ENCODE peak calls at places on chromosomes 12 and 14, in four cellular contexts. One of them, this sample, is unnamed.

GRCh38 chr14:100531591-100532121 is 55.6 kb downstream of the BEGAIN start:
- DNase-seq in foreskin keratinocyte: no peak
- DNase-seq in cardiac muscle cell: no peak
- DNase-seq in BE2C: peak
- DNase-seq in this sample: no peak

GRCh38 chr12:113285679-113286645 is 48.9 kb downstream of the SLC8B1 start:
- DNase-seq in foreskin keratinocyte: no peak
- DNase-seq in cardiac muscle cell: no peak
- DNase-seq in BE2C: no peak
- DNase-seq in this sample: no peak

GRCh38 chr14:61381589-61381988 is 60.2 kb downstream of the PRKCH start:
- DNase-seq in foreskin keratinocyte: peak
- DNase-seq in cardiac muscle cell: no peak
- DNase-seq in BE2C: no peak
- DNase-seq in this sample: no peak

GRCh38 chr14:96806836-96807235 is 9.7 kb downstream of the VRK1 start:
- DNase-seq in foreskin keratinocyte: no peak
- DNase-seq in cardiac muscle cell: peak
- DNase-seq in BE2C: no peak
- DNase-seq in this sample: no peak

GRCh38 chr14:100472094-100472455 is 115.1 kb downstream of the BEGAIN start:
- DNase-seq in foreskin keratinocyte: no peak
- DNase-seq in cardiac muscle cell: no peak
- DNase-seq in BE2C: no peak
- DNase-seq in this sample: no peak

GRCh38 chr12:108338915-108339657 is at the start of gene CMKLR1:
- DNase-seq in foreskin keratinocyte: no peak
- DNase-seq in cardiac muscle cell: peak
- DNase-seq in BE2C: no peak
- DNase-seq in this sample: no peak

GRCh38 chr12:72723732-72724131 is 451.6 kb downstream of the TRHDE start:
- DNase-seq in foreskin keratinocyte: no peak
- DNase-seq in cardiac muscle cell: no peak
- DNase-seq in BE2C: no peak
- DNase-seq in this sample: no peak

GRCh38 chr14:61471297-61471980 is 150.1 kb downstream of the PRKCH start:
- DNase-seq in foreskin keratinocyte: no peak
- DNase-seq in cardiac muscle cell: peak
- DNase-seq in BE2C: peak
- DNase-seq in this sample: no peak

GRCh38 chr14:23639891-23640523 is 3.8 kb downstream of the DHRS2 start:
- DNase-seq in foreskin keratinocyte: no peak
- DNase-seq in cardiac muscle cell: no peak
- DNase-seq in BE2C: no peak
- DNase-seq in this sample: no peak

GRCh38 chr12:112978163-112979081 is at the start of gene OAS2:
- DNase-seq in foreskin keratinocyte: peak
- DNase-seq in cardiac muscle cell: peak
- DNase-seq in BE2C: no peak
- DNase-seq in this sample: no peak

GRCh38 chr14:92225731-92226130 is 97.2 kb upstream of the SLC24A4 start:
- DNase-seq in foreskin keratinocyte: no peak
- DNase-seq in cardiac muscle cell: peak
- DNase-seq in BE2C: no peak
- DNase-seq in this sample: no peak

GRCh38 chr12:50166776-50167025 is 468 bp downstream of the CERS5 start:
- DNase-seq in foreskin keratinocyte: no peak
- DNase-seq in cardiac muscle cell: no peak
- DNase-seq in BE2C: peak
- DNase-seq in this sample: no peak

GRCh38 chr14:95533822-95534221 is 1.0 kb upstream of the GLRX5 start:
- DNase-seq in foreskin keratinocyte: no peak
- DNase-seq in cardiac muscle cell: peak
- DNase-seq in BE2C: no peak
- DNase-seq in this sample: no peak

GRCh38 chr12:29516431-29516875 is 19.0 kb upstream of the OVCH1 start:
- DNase-seq in foreskin keratinocyte: peak
- DNase-seq in cardiac muscle cell: peak
- DNase-seq in BE2C: no peak
- DNase-seq in this sample: no peak

GRCh38 chr12:18283776-18284175 is 22.5 kb downstream of the PIK3C2G start:
- DNase-seq in foreskin keratinocyte: no peak
- DNase-seq in cardiac muscle cell: peak
- DNase-seq in BE2C: no peak
- DNase-seq in this sample: no peak

GRCh38 chr12:40055227-40055579 is 50.7 kb downstream of the SLC2A13 start:
- DNase-seq in foreskin keratinocyte: no peak
- DNase-seq in cardiac muscle cell: no peak
- DNase-seq in BE2C: no peak
- DNase-seq in this sample: no peak

GRCh38 chr12:115440438-115440837 is 756.5 kb upstream of the TBX3 start:
- DNase-seq in foreskin keratinocyte: no peak
- DNase-seq in cardiac muscle cell: peak
- DNase-seq in BE2C: peak
- DNase-seq in this sample: peak

GRCh38 chr12:55728185-55728931 is 451 bp downstream of the CD63 start:
- DNase-seq in foreskin keratinocyte: no peak
- DNase-seq in cardiac muscle cell: peak
- DNase-seq in BE2C: peak
- DNase-seq in this sample: no peak

GRCh38 chr12:127052491-127053232 is 1214.3 kb upstream of the TMEM132C start:
- DNase-seq in foreskin keratinocyte: peak
- DNase-seq in cardiac muscle cell: no peak
- DNase-seq in BE2C: no peak
- DNase-seq in this sample: no peak

GRCh38 chr12:132522586-132523380 is 32.8 kb downstream of the FBRSL1 start:
- DNase-seq in foreskin keratinocyte: no peak
- DNase-seq in cardiac muscle cell: no peak
- DNase-seq in BE2C: no peak
- DNase-seq in this sample: no peak

DNA sequence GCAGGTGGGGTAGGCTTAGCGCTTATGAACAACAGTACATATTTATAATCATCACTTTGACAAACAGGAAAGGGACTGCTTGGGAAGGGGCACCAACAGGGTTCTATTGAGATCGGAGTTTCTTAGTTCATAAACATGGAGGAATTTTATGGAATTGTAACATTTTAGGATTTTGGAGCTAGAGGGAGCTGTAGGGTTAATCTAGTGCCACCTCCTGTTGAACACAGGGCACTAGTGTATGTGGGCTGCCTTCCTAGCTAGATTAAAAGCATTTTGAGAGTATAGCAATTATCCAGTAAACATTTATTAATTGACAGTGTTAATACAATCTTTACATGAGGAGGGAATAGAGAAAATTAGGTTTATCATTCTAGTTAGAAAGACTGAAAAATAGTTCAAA is 23.1 kb upstream of the TBC1D30 start:
- DNase-seq in foreskin keratinocyte: no peak
- DNase-seq in cardiac muscle cell: no peak
- DNase-seq in BE2C: no peak
- DNase-seq in this sample: no peak
- TF ChIP-seq CTCF in foreskin keratinocyte: peak
- TF ChIP-seq CTCF in cardiac muscle cell: peak
- TF ChIP-seq CTCF in BE2C: peak
- TF ChIP-seq CTCF in this sample: peak

DNA sequence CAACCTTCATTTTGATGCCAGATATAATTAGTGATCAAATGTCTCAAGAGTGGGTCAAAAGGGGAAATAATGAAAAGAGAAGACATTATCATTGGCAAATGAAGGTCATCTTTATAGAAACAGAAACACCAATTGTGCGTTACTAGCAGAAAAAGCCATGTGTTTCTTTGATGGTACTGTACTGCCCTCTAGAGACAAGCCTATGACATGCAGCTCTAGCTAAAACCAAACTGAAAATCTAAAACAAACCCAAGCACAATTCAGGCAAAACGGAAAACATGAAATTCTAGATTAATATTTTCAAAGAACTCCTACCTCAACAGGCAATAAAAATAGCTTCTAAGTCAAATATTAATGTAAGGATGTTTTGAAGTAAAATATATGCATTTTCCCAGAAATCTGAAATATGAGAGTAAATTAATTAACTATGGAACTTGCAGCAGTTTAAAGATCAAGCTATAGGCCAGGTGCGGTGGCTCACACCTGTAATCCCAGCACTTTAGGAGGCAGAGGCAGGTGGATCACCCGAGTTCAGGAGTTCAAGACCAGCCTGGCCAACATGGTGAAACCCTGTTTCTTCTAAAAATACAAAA is 115.4 kb downstream of the KLHL28 start:
- DNase-seq in foreskin keratinocyte: no peak
- DNase-seq in cardiac muscle cell: peak
- DNase-seq in BE2C: peak
- DNase-seq in this sample: no peak
- TF ChIP-seq CTCF in foreskin keratinocyte: peak
- TF ChIP-seq CTCF in cardiac muscle cell: peak
- TF ChIP-seq CTCF in BE2C: peak
- TF ChIP-seq CTCF in this sample: peak

GRCh38 chr14:84003316-84003715 is 1526.6 kb upstream of the FLRT2 start:
- DNase-seq in foreskin keratinocyte: no peak
- DNase-seq in cardiac muscle cell: no peak
- DNase-seq in BE2C: no peak
- DNase-seq in this sample: no peak

GRCh38 chr14:84001023-84001422 is 1528.9 kb upstream of the FLRT2 start:
- DNase-seq in foreskin keratinocyte: no peak
- DNase-seq in cardiac muscle cell: no peak
- DNase-seq in BE2C: no peak
- DNase-seq in this sample: no peak

GRCh38 chr14:84006643-84007137 is 1523.3 kb upstream of the FLRT2 start:
- DNase-seq in foreskin keratinocyte: no peak
- DNase-seq in cardiac muscle cell: peak
- DNase-seq in BE2C: no peak
- DNase-seq in this sample: no peak
- TF ChIP-seq CTCF in foreskin keratinocyte: peak
- TF ChIP-seq CTCF in cardiac muscle cell: peak
- TF ChIP-seq CTCF in BE2C: peak
- TF ChIP-seq CTCF in this sample: no peak

DNA sequence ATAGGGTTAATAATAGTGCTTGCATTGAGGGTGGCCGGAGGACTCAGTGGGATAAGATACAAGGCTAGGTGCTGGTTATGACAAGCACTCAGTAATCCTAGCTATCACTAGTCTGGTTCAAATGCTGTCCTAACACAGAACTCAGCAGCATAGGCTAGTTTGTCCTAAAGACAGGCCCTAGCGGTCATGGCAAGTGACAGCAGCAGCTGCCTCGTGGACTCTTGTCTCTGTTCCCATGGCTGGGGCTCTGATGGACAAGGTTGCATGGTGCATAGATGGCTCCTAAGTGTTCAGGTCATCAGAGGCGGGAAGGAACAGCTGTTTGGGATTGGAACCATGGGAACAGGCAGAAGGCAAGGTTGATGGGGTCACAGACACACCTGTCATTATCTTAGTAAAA is 42.4 kb upstream of the IGF1 start:
- DNase-seq in foreskin keratinocyte: no peak
- DNase-seq in cardiac muscle cell: no peak
- DNase-seq in BE2C: no peak
- DNase-seq in this sample: no peak
- TF ChIP-seq CTCF in foreskin keratinocyte: no peak
- TF ChIP-seq CTCF in cardiac muscle cell: no peak
- TF ChIP-seq CTCF in BE2C: peak
- TF ChIP-seq CTCF in this sample: no peak

DNA sequence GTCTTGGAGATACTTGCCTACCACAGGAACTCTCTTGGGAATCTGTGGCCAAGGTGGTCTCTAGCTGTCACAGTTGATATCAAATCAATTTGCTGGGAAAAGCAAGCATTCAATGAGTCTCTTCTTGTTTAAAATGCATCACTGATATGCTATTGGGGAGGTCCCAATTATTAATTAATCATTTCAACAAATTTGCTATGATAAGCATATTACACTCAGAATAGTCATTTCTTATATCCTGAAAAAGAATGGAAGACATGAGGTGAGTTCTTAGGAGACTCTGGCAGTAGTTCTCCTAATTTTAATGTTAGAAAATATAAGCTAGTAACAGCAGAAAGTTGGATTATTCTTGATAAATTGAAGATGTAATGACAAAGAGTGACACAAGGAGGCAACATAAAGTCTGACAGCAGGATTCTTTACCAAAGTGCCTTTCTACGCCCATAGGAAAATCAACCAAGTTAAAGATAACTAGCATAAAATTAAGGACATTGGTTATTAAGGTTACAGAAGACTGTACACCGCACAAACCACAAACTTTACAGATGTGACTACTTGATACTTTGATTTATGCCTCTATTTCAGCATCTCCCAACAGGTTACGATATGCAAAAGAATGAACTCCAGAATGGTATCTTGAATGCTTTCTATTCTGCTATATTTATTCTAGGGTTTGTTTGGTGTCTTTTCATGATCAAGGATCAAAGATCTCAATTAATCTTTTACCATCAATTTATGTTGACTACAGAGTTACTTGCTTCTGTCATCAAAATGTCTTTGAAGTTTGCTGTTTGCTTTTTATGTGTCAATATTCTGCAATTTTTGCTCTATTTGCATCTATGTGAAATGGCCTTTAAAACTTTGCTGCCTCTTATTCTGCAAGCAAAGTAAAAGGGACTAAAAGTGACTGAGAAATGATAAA is 349.6 kb upstream of the CLEC14A start:
- DNase-seq in foreskin keratinocyte: no peak
- DNase-seq in cardiac muscle cell: peak
- DNase-seq in BE2C: no peak
- DNase-seq in this sample: no peak
- TF ChIP-seq CTCF in foreskin keratinocyte: no peak
- TF ChIP-seq CTCF in cardiac muscle cell: no peak
- TF ChIP-seq CTCF in BE2C: peak
- TF ChIP-seq CTCF in this sample: peak

GRCh38 chr12:89950421-89950820 is 241.8 kb upstream of the ATP2B1 start:
- DNase-seq in foreskin keratinocyte: no peak
- DNase-seq in cardiac muscle cell: no peak
- DNase-seq in BE2C: no peak
- DNase-seq in this sample: no peak

GRCh38 chr12:89951050-89951693 is 242.5 kb upstream of the ATP2B1 start:
- DNase-seq in foreskin keratinocyte: peak
- DNase-seq in cardiac muscle cell: no peak
- DNase-seq in BE2C: peak
- DNase-seq in this sample: no peak

GRCh38 chr12:89947437-89948265 is 239.0 kb upstream of the ATP2B1 start:
- DNase-seq in foreskin keratinocyte: peak
- DNase-seq in cardiac muscle cell: peak
- DNase-seq in BE2C: no peak
- DNase-seq in this sample: peak

GRCh38 chr12:89948266-89949175 is 239.9 kb upstream of the ATP2B1 start:
- DNase-seq in foreskin keratinocyte: no peak
- DNase-seq in cardiac muscle cell: no peak
- DNase-seq in BE2C: no peak
- DNase-seq in this sample: no peak

GRCh38 chr12:89949457-89950195 is 241.0 kb upstream of the ATP2B1 start:
- DNase-seq in foreskin keratinocyte: peak
- DNase-seq in cardiac muscle cell: peak
- DNase-seq in BE2C: no peak
- DNase-seq in this sample: peak
- TF ChIP-seq CTCF in foreskin keratinocyte: peak
- TF ChIP-seq CTCF in cardiac muscle cell: peak
- TF ChIP-seq CTCF in BE2C: no peak
- TF ChIP-seq CTCF in this sample: peak

This sample was measured in epithelial cell of proximal tubule.